ENCODE peak calls at places on chromosomes 3 and 15, in seven cellular contexts. One of them, this sample, is unnamed.

GRCh38 chr15:68372291-68372811 is 59.6 kb downstream of the ITGA11 start:
- DNase-seq in CD4-positive, alpha-beta T cell: no peak
- DNase-seq in activated CD8-positive, alpha-beta memory T cell treated with anti-CD3 and anti-CD28 coated beads for 24 hours: peak
- DNase-seq in KBM-7: peak
- DNase-seq in A172: no peak
- DNase-seq in NCI-H1092: no peak
- DNase-seq in GM10248: no peak
- DNase-seq in this sample: peak

GRCh38 chr15:73001840-73002239 is 50.4 kb upstream of the NEO1 start:
- DNase-seq in CD4-positive, alpha-beta T cell: no peak
- DNase-seq in activated CD8-positive, alpha-beta memory T cell treated with anti-CD3 and anti-CD28 coated beads for 24 hours: no peak
- DNase-seq in NCI-H1092: no peak
- DNase-seq in A172: no peak
- DNase-seq in KBM-7: no peak
- DNase-seq in GM10248: no peak
- DNase-seq in this sample: no peak

GRCh38 chr15:60535265-60535664 is 56.3 kb upstream of the ICE2 start:
- DNase-seq in KBM-7: no peak
- DNase-seq in activated CD8-positive, alpha-beta memory T cell treated with anti-CD3 and anti-CD28 coated beads for 24 hours: no peak
- DNase-seq in A172: no peak
- DNase-seq in GM10248: no peak
- DNase-seq in CD4-positive, alpha-beta T cell: no peak
- DNase-seq in NCI-H1092: no peak
- DNase-seq in this sample: no peak

GRCh38 chr3:63278171-63278999 is at the start of gene SYNPR:
- DNase-seq in activated CD8-positive, alpha-beta memory T cell treated with anti-CD3 and anti-CD28 coated beads for 24 hours: no peak
- DNase-seq in CD4-positive, alpha-beta T cell: no peak
- DNase-seq in A172: no peak
- DNase-seq in GM10248: no peak
- DNase-seq in NCI-H1092: no peak
- DNase-seq in KBM-7: no peak
- DNase-seq in this sample: peak

GRCh38 chr15:51818156-51818555 is 11.3 kb upstream of the TMOD3 start:
- DNase-seq in GM10248: no peak
- DNase-seq in KBM-7: no peak
- DNase-seq in NCI-H1092: no peak
- DNase-seq in CD4-positive, alpha-beta T cell: no peak
- DNase-seq in activated CD8-positive, alpha-beta memory T cell treated with anti-CD3 and anti-CD28 coated beads for 24 hours: no peak
- DNase-seq in A172: no peak
- DNase-seq in this sample: no peak

GRCh38 chr15:65060641-65061397 is 7.0 kb downstream of the RASL12 start:
- DNase-seq in GM10248: no peak
- DNase-seq in NCI-H1092: no peak
- DNase-seq in CD4-positive, alpha-beta T cell: no peak
- DNase-seq in KBM-7: no peak
- DNase-seq in A172: no peak
- DNase-seq in activated CD8-positive, alpha-beta memory T cell treated with anti-CD3 and anti-CD28 coated beads for 24 hours: no peak
- DNase-seq in this sample: no peak

GRCh38 chr15:40047413-40048154 is 8.6 kb upstream of the SRP14 start:
- DNase-seq in NCI-H1092: peak
- DNase-seq in A172: peak
- DNase-seq in KBM-7: peak
- DNase-seq in GM10248: peak
- DNase-seq in CD4-positive, alpha-beta T cell: no peak
- DNase-seq in activated CD8-positive, alpha-beta memory T cell treated with anti-CD3 and anti-CD28 coated beads for 24 hours: peak
- DNase-seq in this sample: peak

GRCh38 chr3:43222594-43222993 is 63.7 kb upstream of the SNRK start:
- DNase-seq in CD4-positive, alpha-beta T cell: peak
- DNase-seq in NCI-H1092: no peak
- DNase-seq in A172: no peak
- DNase-seq in GM10248: no peak
- DNase-seq in activated CD8-positive, alpha-beta memory T cell treated with anti-CD3 and anti-CD28 coated beads for 24 hours: no peak
- DNase-seq in KBM-7: no peak
- DNase-seq in this sample: no peak

GRCh38 chr3:129934234-129935123 is 40.0 kb upstream of the TRH start:
- DNase-seq in CD4-positive, alpha-beta T cell: peak
- DNase-seq in A172: no peak
- DNase-seq in activated CD8-positive, alpha-beta memory T cell treated with anti-CD3 and anti-CD28 coated beads for 24 hours: peak
- DNase-seq in NCI-H1092: no peak
- DNase-seq in KBM-7: peak
- DNase-seq in GM10248: peak
- DNase-seq in this sample: peak

GRCh38 chr3:142997330-142997729 is 4.0 kb upstream of the U2SURP start:
- DNase-seq in CD4-positive, alpha-beta T cell: no peak
- DNase-seq in KBM-7: no peak
- DNase-seq in A172: no peak
- DNase-seq in NCI-H1092: no peak
- DNase-seq in GM10248: no peak
- DNase-seq in activated CD8-positive, alpha-beta memory T cell treated with anti-CD3 and anti-CD28 coated beads for 24 hours: no peak
- DNase-seq in this sample: no peak

GRCh38 chr3:127822166-127822835 is at the start of gene MGLL:
- DNase-seq in CD4-positive, alpha-beta T cell: no peak
- DNase-seq in NCI-H1092: no peak
- DNase-seq in GM10248: no peak
- DNase-seq in A172: peak
- DNase-seq in KBM-7: no peak
- DNase-seq in activated CD8-positive, alpha-beta memory T cell treated with anti-CD3 and anti-CD28 coated beads for 24 hours: peak
- DNase-seq in this sample: peak

GRCh38 chr3:133620066-133620784 is 41.5 kb downstream of the TOPBP1 start:
- DNase-seq in KBM-7: no peak
- DNase-seq in CD4-positive, alpha-beta T cell: no peak
- DNase-seq in GM10248: peak
- DNase-seq in NCI-H1092: no peak
- DNase-seq in activated CD8-positive, alpha-beta memory T cell treated with anti-CD3 and anti-CD28 coated beads for 24 hours: no peak
- DNase-seq in A172: no peak
- DNase-seq in this sample: no peak

GRCh38 chr3:153628591-153628990 is 466.6 kb downstream of the RAP2B start:
- DNase-seq in GM10248: no peak
- DNase-seq in NCI-H1092: no peak
- DNase-seq in KBM-7: peak
- DNase-seq in CD4-positive, alpha-beta T cell: no peak
- DNase-seq in A172: no peak
- DNase-seq in activated CD8-positive, alpha-beta memory T cell treated with anti-CD3 and anti-CD28 coated beads for 24 hours: no peak
- DNase-seq in this sample: no peak

GRCh38 chr3:192092388-192093005 is 631.5 kb downstream of the PYDC2 start:
- DNase-seq in activated CD8-positive, alpha-beta memory T cell treated with anti-CD3 and anti-CD28 coated beads for 24 hours: no peak
- DNase-seq in GM10248: no peak
- DNase-seq in NCI-H1092: no peak
- DNase-seq in KBM-7: no peak
- DNase-seq in A172: no peak
- DNase-seq in CD4-positive, alpha-beta T cell: no peak
- DNase-seq in this sample: no peak

This sample was measured in Daoy.